ENCODE peak calls at places on chromosome 4, in four cellular contexts. N, C, J and K are unnamed samples.

GRCh38 chr4:94452476-94453300 is 946 bp downstream of the PDLIM5 start:
- DNase-seq in C (peak), N (peak), J (peak), K (peak)

GRCh38 chr4:1842993-1843448 is 12.9 kb downstream of the LETM1 start:
- DNase-seq in C (peak), J (no peak), N (no peak), K (no peak)

GRCh38 chr4:169846396-169846795 is 88.7 kb upstream of the HPF1 start:
- DNase-seq in J (no peak), N (no peak), C (peak), K (no peak)

GRCh38 chr4:105946771-105947170 is 51.5 kb downstream of the NPNT start:
- DNase-seq in J (no peak), C (peak), N (no peak), K (no peak)

GRCh38 chr4:153362184-153362583 is 17.7 kb downstream of the MND1 start:
- DNase-seq in N (no peak), C (peak), J (no peak), K (no peak)

GRCh38 chr4:15665738-15666365 is 10.7 kb upstream of the FBXL5 start:
- DNase-seq in N (peak), J (no peak), C (peak), K (no peak)

GRCh38 chr4:174681723-174682300 is 147.2 kb downstream of the GLRA3 start:
- DNase-seq in C (peak), N (peak), J (no peak), K (no peak)

GRCh38 chr4:169099775-169100180 is 89.7 kb upstream of the CBR4 start:
- DNase-seq in N (no peak), C (no peak), J (no peak), K (no peak)

GRCh38 chr4:37816006-37816405 is 10.5 kb upstream of the PGM2 start:
- DNase-seq in N (no peak), J (no peak), C (no peak), K (no peak)